ENCODE peak calls at places on chromosomes 11 and 22, in four cellular contexts. D is fibroblast of lung, O is PC-3, H is K562. T is an unnamed sample.

GRCh38 chr11:134763030-134763388 is 351.0 kb upstream of the B3GAT1 start:
- DNase-seq in D (no peak), O (peak; percentile 62), H (no peak), T (no peak)

GRCh38 chr22:37206841-37207821 is 5.1 kb downstream of the SSTR3 start:
- DNase-seq in D (no peak), O (no peak), H (no peak), T (no peak)

GRCh38 chr11:112440518-112440917 is 179.9 kb upstream of the PLET1 start:
- DNase-seq in D (no peak), O (no peak), H (no peak), T (no peak)

GRCh38 chr11:67353317-67354313 is at the start of gene POLD4:
- DNase-seq in D (peak; percentile 93), O (peak; percentile 98), H (peak; percentile 98), T (peak; percentile 97)

GRCh38 chr11:124586247-124586860 is 16.6 kb downstream of the OR8A1 start:
- DNase-seq in D (peak; percentile 72), O (peak; percentile 84), H (peak; percentile 25), T (peak; percentile 59)

GRCh38 chr22:50299724-50300619 is 7.5 kb downstream of the PLXNB2 start:
- DNase-seq in D (no peak), O (no peak), H (no peak), T (no peak)

GRCh38 chr11:24593332-24593731 is 96.5 kb downstream of the LUZP2 start:
- DNase-seq in D (no peak), O (no peak), H (no peak), T (no peak)

GRCh38 chr22:24097961-24098391 is 83.3 kb upstream of the SUSD2 start:
- DNase-seq in D (no peak), O (no peak), H (no peak), T (no peak)

GRCh38 chr11:16785520-16786128 is 47.2 kb downstream of the C11orf58 start:
- DNase-seq in D (peak; percentile 80), O (peak; percentile 71), H (peak; percentile 78), T (peak; percentile 73)

GRCh38 chr22:47192651-47193437 is 430.4 kb downstream of the TBC1D22A start:
- DNase-seq in D (no peak), O (peak; percentile 52), H (peak; percentile 48), T (no peak)

GRCh38 chr22:38754247-38755154 is 1.3 kb downstream of the SUN2 start:
- DNase-seq in D (peak; percentile 86), O (peak; percentile 67), H (peak; percentile 28), T (peak; percentile 48)

GRCh38 chr11:27722117-27722844 is 22.0 kb upstream of the BDNF start:
- DNase-seq in D (peak; percentile 28), O (no peak), H (no peak), T (peak; percentile 26)

GRCh38 chr22:30891781-30892180 is 76.8 kb downstream of the MORC2 start:
- DNase-seq in D (no peak), O (no peak), H (no peak), T (no peak)

GRCh38 chr11:66868726-66869291 is 11.9 kb downstream of the LRFN4 start:
- DNase-seq in D (no peak), O (peak; percentile 87), H (peak; percentile 90), T (no peak)

GRCh38 chr22:42830161-42830560 is 26.9 kb downstream of the ARFGAP3 start:
- DNase-seq in D (no peak), O (no peak), H (no peak), T (no peak)

GRCh38 chr11:77113382-77114088 is 10.9 kb downstream of the OMP start:
- DNase-seq in D (peak; percentile 54), O (peak; percentile 67), H (peak; percentile 70), T (peak; percentile 26)

GRCh38 chr22:21449531-21450319 is 17.5 kb upstream of the TMEM191C start:
- DNase-seq in D (peak; percentile 9), O (no peak), H (no peak), T (no peak)

GRCh38 chr11:96162816-96163499 is 180.0 kb downstream of the MAML2 start:
- DNase-seq in D (peak; percentile 96), O (peak; percentile 63), H (no peak), T (peak; percentile 93)

GRCh38 chr11:16070573-16070972 is 285.8 kb downstream of the SOX6 start:
- DNase-seq in D (no peak), O (no peak), H (no peak), T (no peak)

GRCh38 chr11:74816664-74817063 is 68.0 kb downstream of the RNF169 start:
- DNase-seq in D (no peak), O (no peak), H (no peak), T (no peak)

GRCh38 chr22:23399367-23400285 is 180.5 kb downstream of the IGLL1 start:
- DNase-seq in D (no peak), O (no peak), H (no peak), T (no peak)

GRCh38 chr11:65041206-65042035 is at the start of gene SAC3D1:
- DNase-seq in D (no peak), O (peak; percentile 69), H (peak; percentile 72), T (peak; percentile 78)

GRCh38 chr11:113593698-113594308 is 112.3 kb downstream of the TMPRSS5 start:
- DNase-seq in D (no peak), O (no peak), H (peak; percentile 68), T (no peak)

GRCh38 chr11:92406472-92406871 is 181.9 kb downstream of the FAT3 start:
- DNase-seq in D (no peak), O (no peak), H (no peak), T (no peak)

GRCh38 chr22:44743804-44744211 is 8.6 kb upstream of the ARHGAP8 start:
- DNase-seq in D (no peak), O (no peak), H (no peak), T (no peak)

GRCh38 chr11:60777572-60777971 is 7.6 kb upstream of the MS4A10 start:
- DNase-seq in D (peak; percentile 50), O (peak; percentile 90), H (no peak), T (peak; percentile 97)

GRCh38 chr11:60774726-60775125 is 10.4 kb upstream of the MS4A10 start:
- DNase-seq in D (no peak), O (no peak), H (no peak), T (no peak)

GRCh38 chr11:60777106-60777505 is 8.0 kb upstream of the MS4A10 start:
- DNase-seq in D (no peak), O (no peak), H (no peak), T (no peak)

GRCh38 chr11:60775420-60775961 is 9.6 kb upstream of the MS4A10 start:
- DNase-seq in D (peak; percentile 91), O (peak; percentile 97), H (peak; percentile 80), T (peak; percentile 95)

DNA sequence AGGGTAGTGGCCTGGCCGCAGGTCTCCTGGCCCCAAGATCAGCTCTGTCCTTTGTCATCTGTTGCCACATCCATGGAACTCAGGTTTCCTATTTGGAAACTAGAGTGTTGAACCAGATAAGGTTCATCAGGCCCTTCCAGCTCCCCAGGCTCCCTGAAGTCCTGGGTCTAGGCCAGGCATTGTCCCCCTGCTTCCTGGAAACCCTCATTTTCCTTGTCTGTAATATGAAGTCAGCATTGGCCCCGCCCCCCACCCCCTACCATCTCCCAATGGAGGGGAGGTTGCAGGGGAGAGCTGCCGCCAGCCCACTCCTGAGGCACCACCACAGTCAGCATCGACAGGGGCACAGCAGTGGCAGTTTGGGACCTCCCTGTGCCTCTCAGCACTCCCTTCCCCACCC is 9.0 kb upstream of the MS4A10 start:
- DNase-seq in D (no peak), O (no peak), H (no peak), T (peak; percentile 68)
- H3K4me3 ChIP-seq in D (no peak overlapping the region), O (no peak overlapping the region), H (no peak overlapping the region), T (no peak overlapping the region)

GRCh38 chr11:44753965-44754645 is 27.3 kb downstream of the TSPAN18 start:
- DNase-seq in D (no peak), O (no peak), H (no peak), T (no peak)

GRCh38 chr11:44752727-44753126 is 26.0 kb downstream of the TSPAN18 start:
- DNase-seq in D (no peak), O (no peak), H (no peak), T (no peak)

GRCh38 chr11:44750440-44751005 is 23.8 kb downstream of the TSPAN18 start:
- DNase-seq in D (no peak), O (no peak), H (no peak), T (no peak)

GRCh38 chr11:44751066-44751465 is 24.3 kb downstream of the TSPAN18 start:
- DNase-seq in D (no peak), O (no peak), H (no peak), T (no peak)

GRCh38 chr11:44752262-44752661 is 25.5 kb downstream of the TSPAN18 start:
- DNase-seq in D (no peak), O (no peak), H (no peak), T (no peak)
- H2AFZ ChIP-seq in D (no peak overlapping the region), O (no peak overlapping the region), H (no peak overlapping the region), T (no peak overlapping the region)

GRCh38 chr11:79237111-79237510 is 203.7 kb downstream of the TENM4 start:
- DNase-seq in D (no peak), O (no peak), H (no peak), T (no peak)
- H3K4me3 ChIP-seq in D (peak overlapping the region; percentile 4), O (no peak overlapping the region), H (no peak overlapping the region), T (no peak overlapping the region)

DNA sequence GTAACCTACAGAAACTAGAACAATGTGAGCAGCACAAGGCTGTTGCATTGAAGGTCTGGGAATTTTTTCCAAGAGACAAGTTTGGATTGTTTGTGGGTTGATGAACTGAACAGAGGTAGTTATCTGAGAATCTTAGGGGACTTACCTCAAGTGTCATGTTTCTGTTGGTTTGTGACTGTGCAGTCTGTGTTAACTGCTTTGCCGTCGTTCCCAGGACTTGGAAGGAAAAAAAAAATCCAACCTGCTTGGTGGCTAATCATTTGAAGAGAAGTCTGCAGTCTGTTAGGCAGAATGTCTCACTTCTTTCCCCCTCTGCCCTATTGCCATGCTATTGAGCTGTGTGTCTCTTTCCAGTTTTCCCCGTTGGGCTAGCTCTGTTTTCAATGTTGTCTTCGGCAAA is 75.9 kb downstream of the SC5D start:
- DNase-seq in D (no peak), O (no peak), H (no peak), T (no peak)
- H2AFZ ChIP-seq in D (no peak overlapping the region), O (no peak overlapping the region), H (no peak overlapping the region), T (no peak overlapping the region)

DNA sequence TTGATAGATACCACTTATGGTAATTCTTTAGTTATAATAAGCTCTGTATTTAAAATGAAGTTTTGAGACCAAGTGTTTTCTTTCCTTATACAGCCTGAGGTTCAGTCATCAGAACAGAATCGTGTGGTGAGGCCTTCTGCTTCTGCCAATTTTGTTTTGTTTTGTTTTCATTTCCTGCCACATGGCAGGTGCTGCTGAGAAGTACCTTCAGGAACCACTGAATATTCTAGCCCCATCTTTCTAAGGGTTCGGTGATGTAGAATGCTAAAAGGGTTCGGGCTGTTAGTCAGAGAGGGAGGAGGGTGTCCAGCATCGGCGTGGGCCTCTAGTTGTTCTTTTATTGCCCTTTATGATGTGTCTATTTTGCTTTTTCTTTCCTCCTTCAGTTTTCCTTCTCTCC is 25.8 kb downstream of the TNRC6B start:
- DNase-seq in D (peak; percentile 34), O (no peak), H (no peak), T (no peak)
- H3K4me3 ChIP-seq in D (no peak overlapping the region), O (no peak overlapping the region), H (no peak overlapping the region), T (no peak overlapping the region)

DNA sequence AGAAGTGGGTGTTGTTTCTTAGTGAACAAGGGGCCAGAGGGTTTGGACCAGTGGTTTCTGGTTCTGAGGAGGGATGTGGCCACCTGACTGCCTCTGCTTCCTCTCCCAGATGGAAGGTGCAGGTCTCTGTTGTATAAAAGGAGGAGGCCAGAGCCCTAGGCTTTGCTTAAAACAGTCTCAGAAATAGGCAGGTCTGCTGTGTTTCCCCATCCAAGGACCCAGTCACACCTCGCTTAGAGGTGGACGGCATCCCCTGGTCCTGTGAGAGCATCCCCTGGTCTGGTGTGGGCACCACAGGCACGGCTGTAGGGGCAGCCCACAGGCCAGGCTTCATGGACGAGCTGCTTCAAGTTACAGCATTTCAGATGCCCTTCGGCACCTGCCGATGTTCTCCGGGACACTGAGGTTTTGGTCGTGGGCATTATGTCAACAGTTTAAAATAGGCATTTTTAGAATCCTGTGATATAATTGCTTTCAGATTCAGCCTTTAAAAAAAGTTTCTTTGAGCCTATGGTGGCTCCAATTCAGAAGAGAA is 45.7 kb upstream of the SHANK2 start:
- DNase-seq in D (no peak), O (no peak), H (no peak), T (no peak)
- H2AFZ ChIP-seq in D (no peak overlapping the region), O (no peak overlapping the region), H (no peak overlapping the region), T (no peak overlapping the region)

GRCh38 chr11:3853935-3854659 is 1.4 kb upstream of the STIM1 start:
- DNase-seq in D (no peak), O (no peak), H (no peak), T (no peak)
- H3K4me3 ChIP-seq in D (no peak overlapping the region), O (peak overlapping the region; percentile 93), H (peak overlapping the region; percentile 5), T (no peak overlapping the region)

T was measured in endothelial cell of umbilical vein.